ENCODE peak calls at places on chromosomes 12 and 14, in ten cellular contexts. H, L, S, X, W, I, Z, Y, C and E are unnamed samples.
A peak's percentile ranks its signal among the peaks of the same experiment; 100 is the strongest.

GRCh38 chr12:113348849-113349536 is 9.4 kb upstream of the PLBD2 start:
- DNase-seq in H (no peak), L (no peak), S (no peak), X (no peak), W (no peak), I (no peak), Z (no peak), Y (no peak), C (no peak), E (no peak)

GRCh38 chr12:81639196-81639595 is 120.0 kb downstream of the PPFIA2 start:
- DNase-seq in H (no peak), L (no peak), S (no peak), X (no peak), W (no peak), I (no peak), Z (peak; percentile 61), Y (no peak), C (no peak), E (no peak)

GRCh38 chr14:100755649-100756048 is 29.0 kb downstream of the DLK1 start:
- DNase-seq in H (no peak), L (no peak), S (no peak), X (no peak), W (no peak), I (no peak), Z (peak; percentile 51), Y (no peak), C (no peak), E (no peak)

GRCh38 chr14:22837059-22837749 is 819 bp downstream of the MMP14 start:
- DNase-seq in H (peak; percentile 67), L (no peak), S (no peak), X (peak; percentile 73), W (no peak), I (no peak), Z (no peak), Y (no peak), C (no peak), E (peak; percentile 68)

GRCh38 chr12:53571295-53571694 is 54.9 kb downstream of the ATF7 start:
- DNase-seq in H (no peak), L (no peak), S (no peak), X (no peak), W (no peak), I (no peak), Z (no peak), Y (no peak), C (no peak), E (no peak)

GRCh38 chr12:4975574-4975973 is 65.9 kb downstream of the KCNA1 start:
- DNase-seq in H (no peak), L (no peak), S (no peak), X (no peak), W (peak; percentile 60), I (no peak), Z (peak; percentile 48), Y (no peak), C (no peak), E (no peak)

GRCh38 chr12:89372584-89373370 is 20.5 kb upstream of the DUSP6 start:
- DNase-seq in H (no peak), L (no peak), S (no peak), X (no peak), W (no peak), I (no peak), Z (no peak), Y (no peak), C (no peak), E (no peak)

GRCh38 chr12:108457006-108457733 is 57.9 kb upstream of the FICD start:
- DNase-seq in H (peak; percentile 81), L (peak; percentile 28), S (peak; percentile 34), X (peak; percentile 65), W (peak; percentile 68), I (peak; percentile 75), Z (peak; percentile 42), Y (peak; percentile 31), C (no peak), E (peak; percentile 4)

GRCh38 chr12:7705846-7706245 is 5.4 kb upstream of the DPPA3 start:
- DNase-seq in H (no peak), L (no peak), S (no peak), X (no peak), W (no peak), I (no peak), Z (no peak), Y (no peak), C (no peak), E (no peak)

GRCh38 chr14:90858511-90858910 is 42.3 kb upstream of the TTC7B start:
- DNase-seq in H (no peak), L (no peak), S (no peak), X (no peak), W (no peak), I (no peak), Z (no peak), Y (no peak), C (no peak), E (no peak)

GRCh38 chr14:94027566-94028449 is 1.7 kb downstream of the OTUB2 start:
- DNase-seq in H (no peak), L (no peak), S (no peak), X (no peak), W (no peak), I (no peak), Z (peak; percentile 30), Y (no peak), C (no peak), E (peak; percentile 32)

GRCh38 chr12:44224399-44224798 is 388.5 kb downstream of the TMEM117 start:
- DNase-seq in H (no peak), L (no peak), S (no peak), X (no peak), W (no peak), I (no peak), Z (peak; percentile 40), Y (no peak), C (no peak), E (no peak)

GRCh38 chr14:104887623-104888488 is 22.8 kb downstream of the CEP170B start:
- DNase-seq in H (no peak), L (no peak), S (no peak), X (no peak), W (no peak), I (no peak), Z (no peak), Y (no peak), C (peak; percentile 12), E (no peak)

GRCh38 chr14:100417466-100417865 is 94.3 kb downstream of the SLC25A47 start:
- DNase-seq in H (peak; percentile 93), L (peak; percentile 78), S (peak; percentile 59), X (peak; percentile 60), W (peak; percentile 58), I (no peak), Z (peak; percentile 94), Y (no peak), C (peak; percentile 39), E (no peak)

GRCh38 chr14:101114726-101115481 is 211.4 kb upstream of the RTL1 start:
- DNase-seq in H (no peak), L (no peak), S (no peak), X (no peak), W (no peak), I (no peak), Z (no peak), Y (no peak), C (no peak), E (no peak)

GRCh38 chr12:101076940-101077351 is 133.1 kb downstream of the SLC5A8 start:
- DNase-seq in H (peak; percentile 22), L (peak; percentile 67), S (no peak), X (no peak), W (no peak), I (peak; percentile 40), Z (peak; percentile 26), Y (no peak), C (no peak), E (no peak)

GRCh38 chr14:21197418-21198205 is 41.7 kb upstream of the OR5AU1 start:
- DNase-seq in H (no peak), L (no peak), S (no peak), X (no peak), W (no peak), I (no peak), Z (no peak), Y (no peak), C (no peak), E (no peak)

GRCh38 chr12:32918890-32919791 is 22.6 kb upstream of the PKP2 start:
- DNase-seq in H (no peak), L (no peak), S (no peak), X (peak; percentile 46), W (peak; percentile 46), I (peak; percentile 72), Z (peak; percentile 46), Y (peak; percentile 34), C (no peak), E (peak; percentile 14)

GRCh38 chr12:75943730-75944096 is 87.9 kb downstream of the PHLDA1 start:
- DNase-seq in H (no peak), L (no peak), S (no peak), X (no peak), W (no peak), I (no peak), Z (no peak), Y (no peak), C (no peak), E (peak; percentile 9)

GRCh38 chr12:4330203-4330602 is 9.2 kb downstream of the TIGAR start:
- DNase-seq in H (no peak), L (no peak), S (no peak), X (no peak), W (no peak), I (no peak), Z (no peak), Y (no peak), C (no peak), E (no peak)

GRCh38 chr12:72270246-72270645 is 1.9 kb upstream of the TRHDE start:
- DNase-seq in H (no peak), L (no peak), S (no peak), X (no peak), W (no peak), I (no peak), Z (no peak), Y (no peak), C (no peak), E (no peak)

GRCh38 chr12:56115329-56115728 is 1.1 kb upstream of the RPL41 start:
- DNase-seq in H (no peak), L (no peak), S (no peak), X (no peak), W (no peak), I (no peak), Z (peak; percentile 63), Y (no peak), C (no peak), E (no peak)

GRCh38 chr12:76462668-76463224 is 96.8 kb downstream of the OSBPL8 start:
- DNase-seq in H (no peak), L (no peak), S (no peak), X (no peak), W (no peak), I (peak; percentile 21), Z (no peak), Y (no peak), C (no peak), E (no peak)

GRCh38 chr14:72104011-72104613 is 171.9 kb downstream of the RGS6 start:
- DNase-seq in H (peak; percentile 15), L (no peak), S (no peak), X (peak; percentile 15), W (peak; percentile 61), I (no peak), Z (peak; percentile 32), Y (no peak), C (no peak), E (no peak)

GRCh38 chr12:33825986-33826602 is 196.2 kb upstream of the ALG10 start:
- DNase-seq in H (no peak), L (no peak), S (no peak), X (no peak), W (no peak), I (peak; percentile 95), Z (peak; percentile 15), Y (no peak), C (no peak), E (peak; percentile 41)

GRCh38 chr12:6540181-6540877 is 6.0 kb downstream of the GAPDH start:
- DNase-seq in H (peak; percentile 94), L (peak; percentile 84), S (peak; percentile 87), X (no peak), W (no peak), I (peak; percentile 73), Z (peak; percentile 98), Y (peak; percentile 7), C (peak; percentile 95), E (peak; percentile 42)

GRCh38 chr12:12902036-12902435 is 10.7 kb downstream of the GPRC5A start:
- DNase-seq in H (peak; percentile 61), L (no peak), S (no peak), X (no peak), W (no peak), I (no peak), Z (peak; percentile 69), Y (no peak), C (no peak), E (no peak)

GRCh38 chr14:94918896-94919295 is 149.0 kb upstream of the GSC start:
- DNase-seq in H (no peak), L (no peak), S (no peak), X (no peak), W (no peak), I (no peak), Z (peak; percentile 81), Y (no peak), C (no peak), E (no peak)